ENCODE peak calls at places on chromosomes 11 and 22, in seven cellular contexts. B is GM23338, D is SK-N-SH, A is transverse colon, H is endothelial cell of umbilical vein, E is stomach, J is sigmoid colon. X is an unnamed sample.

GRCh38 chr22:49958462-49958921 is 2.1 kb upstream of the PIM3 start:
- DNase-seq in B (no peak), D (no peak), A (no peak), H (no peak), E (peak; percentile 26), J (peak; percentile 65), X (peak; percentile 76)

GRCh38 chr11:35593143-35593542 is 25.1 kb upstream of the FJX1 start:
- DNase-seq in B (peak; percentile 3), D (no peak), A (no peak), H (no peak), E (no peak), J (no peak), X (no peak)

GRCh38 chr11:72783144-72783910 is 10.5 kb downstream of the STARD10 start:
- DNase-seq in B (no peak), D (no peak), A (peak; percentile 56), H (no peak), E (no peak), J (no peak), X (no peak)

GRCh38 chr11:128288368-128288767 is 299.0 kb downstream of the ETS1 start:
- DNase-seq in B (no peak), D (no peak), A (no peak), H (no peak), E (no peak), J (no peak), X (no peak)

GRCh38 chr11:14118047-14118446 is 155.5 kb downstream of the SPON1 start:
- DNase-seq in B (no peak), D (no peak), A (no peak), H (no peak), E (no peak), J (no peak), X (no peak)

GRCh38 chr11:130861902-130862552 is 54.3 kb downstream of the SNX19 start:
- DNase-seq in B (peak; percentile 97), D (peak; percentile 87), A (peak; percentile 92), H (peak; percentile 84), E (peak; percentile 95), J (peak; percentile 95), X (peak; percentile 97)

GRCh38 chr11:28559497-28559896 is 451.3 kb downstream of the METTL15 start:
- DNase-seq in B (peak; percentile 49), D (no peak), A (no peak), H (no peak), E (no peak), J (no peak), X (no peak)

GRCh38 chr11:33942954-33943353 is 51.1 kb upstream of the LMO2 start:
- DNase-seq in B (no peak), D (no peak), A (no peak), H (peak; percentile 85), E (no peak), J (no peak), X (no peak)

GRCh38 chr11:12682730-12683500 is 8.7 kb downstream of the TEAD1 start:
- DNase-seq in B (no peak), D (no peak), A (no peak), H (no peak), E (no peak), J (no peak), X (no peak)

GRCh38 chr11:77026236-77026635 is 8.0 kb upstream of the B3GNT6 start:
- DNase-seq in B (no peak), D (no peak), A (no peak), H (no peak), E (no peak), J (no peak), X (no peak)

GRCh38 chr22:30033137-30033536 is 47.1 kb upstream of the HORMAD2 start:
- DNase-seq in B (no peak), D (no peak), A (no peak), H (no peak), E (no peak), J (no peak), X (no peak)

GRCh38 chr22:33896801-33897620 is 23.3 kb downstream of the LARGE1 start:
- DNase-seq in B (peak; percentile 84), D (peak; percentile 32), A (no peak), H (no peak), E (no peak), J (no peak), X (no peak)

GRCh38 chr11:612201-612960 is 3.4 kb downstream of the IRF7 start:
- DNase-seq in B (peak; percentile 63), D (no peak), A (peak; percentile 83), H (no peak), E (peak; percentile 76), J (no peak), X (no peak)

GRCh38 chr11:75802913-75803820 is 11.8 kb upstream of the UVRAG start:
- DNase-seq in B (peak; percentile 86), D (peak; percentile 79), A (peak; percentile 83), H (peak; percentile 84), E (peak; percentile 83), J (peak; percentile 88), X (peak; percentile 83)

GRCh38 chr22:36584666-36585065 is 55.7 kb upstream of the EIF3D start:
- DNase-seq in B (no peak), D (no peak), A (no peak), H (no peak), E (no peak), J (no peak), X (peak; percentile 60)

GRCh38 chr11:19903620-19904069 is 191.0 kb downstream of the NAV2 start:
- DNase-seq in B (peak; percentile 93), D (peak; percentile 59), A (peak; percentile 82), H (peak; percentile 74), E (peak; percentile 82), J (peak; percentile 87), X (no peak)

GRCh38 chr11:133619973-133620372 is 87.7 kb upstream of the OPCML start:
- DNase-seq in B (peak; percentile 29), D (peak; percentile 29), A (no peak), H (no peak), E (no peak), J (no peak), X (no peak)

GRCh38 chr11:61891331-61892084 is at the start of gene FADS3:
- DNase-seq in B (peak; percentile 94), D (peak; percentile 96), A (peak; percentile 90), H (peak; percentile 81), E (peak; percentile 91), J (peak; percentile 94), X (peak; percentile 94)
- TF ChIP-seq POLR2AphosphoS5 in B (peak; percentile 72), D (no peak), A (peak; percentile 4), H (peak; percentile 74), E (peak; percentile 28), J (peak; percentile 67), X (peak; percentile 78)

GRCh38 chr22:19271856-19272535 is 19.5 kb downstream of the CLTCL1 start:
- DNase-seq in B (no peak), D (no peak), A (no peak), H (no peak), E (no peak), J (no peak), X (no peak)

GRCh38 chr22:19266547-19267086 is 24.9 kb downstream of the CLTCL1 start:
- DNase-seq in B (no peak), D (no peak), A (no peak), H (no peak), E (no peak), J (no peak), X (no peak)

GRCh38 chr22:19271273-19271855 is 20.2 kb downstream of the CLTCL1 start:
- DNase-seq in B (no peak), D (no peak), A (no peak), H (no peak), E (no peak), J (no peak), X (no peak)

GRCh38 chr22:19275104-19275503 is 16.4 kb downstream of the CLTCL1 start:
- DNase-seq in B (no peak), D (no peak), A (no peak), H (no peak), E (no peak), J (no peak), X (no peak)

DNA sequence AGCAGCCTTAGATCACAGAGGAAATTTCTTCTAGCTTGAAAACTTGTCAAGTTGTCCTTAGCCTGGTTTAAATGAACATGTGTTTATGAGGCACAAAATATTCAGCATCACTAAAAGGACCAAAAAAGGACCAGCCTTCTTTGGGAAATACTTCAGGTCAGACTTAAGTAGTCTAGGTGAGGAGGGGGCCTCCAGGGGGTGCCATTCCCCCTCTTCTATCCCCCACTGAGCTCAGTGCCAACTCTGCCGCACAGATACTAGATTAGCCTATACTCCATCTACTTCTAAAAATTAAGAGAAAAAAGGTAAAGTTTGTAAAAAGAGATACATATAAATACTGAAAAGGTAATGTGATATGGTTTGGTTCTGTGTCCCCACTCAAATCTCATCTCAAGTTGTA is 20.6 kb downstream of the CLTCL1 start:
- DNase-seq in B (no peak), D (no peak), A (no peak), H (no peak), E (no peak), J (no peak), X (no peak)
- TF ChIP-seq POLR2AphosphoS5 in B (no peak), D (no peak), A (no peak), H (no peak), E (no peak), J (no peak), X (no peak)

GRCh38 chr22:32855023-32855756 is 53.7 kb downstream of the TIMP3 start:
- DNase-seq in B (no peak), D (no peak), A (no peak), H (no peak), E (no peak), J (no peak), X (no peak)

GRCh38 chr22:32852346-32853251 is 51.1 kb downstream of the TIMP3 start:
- DNase-seq in B (no peak), D (peak; percentile 37), A (no peak), H (no peak), E (no peak), J (peak; percentile 86), X (no peak)

GRCh38 chr22:32853662-32854061 is 52.2 kb downstream of the TIMP3 start:
- DNase-seq in B (no peak), D (no peak), A (no peak), H (no peak), E (no peak), J (no peak), X (no peak)

GRCh38 chr22:32850591-32851517 is 49.3 kb downstream of the TIMP3 start:
- DNase-seq in B (no peak), D (no peak), A (peak; percentile 63), H (no peak), E (peak; percentile 43), J (peak; percentile 97), X (no peak)

GRCh38 chr22:32854351-32854804 is 52.9 kb downstream of the TIMP3 start:
- DNase-seq in B (no peak), D (no peak), A (no peak), H (no peak), E (no peak), J (no peak), X (no peak)
- TF ChIP-seq POLR2AphosphoS5 in B (no peak), D (no peak), A (no peak), H (no peak), E (no peak), J (no peak), X (peak; percentile 63)

GRCh38 chr11:2931771-2932738 is 2.8 kb upstream of the PHLDA2 start:
- DNase-seq in B (no peak), D (peak; percentile 29), A (no peak), H (no peak), E (no peak), J (peak; percentile 64), X (peak; percentile 65)

GRCh38 chr11:2932850-2933251 is 3.6 kb upstream of the PHLDA2 start:
- DNase-seq in B (no peak), D (peak; percentile 25), A (no peak), H (peak; percentile 27), E (no peak), J (peak; percentile 60), X (peak; percentile 76)

GRCh38 chr11:2934057-2934550 is 4.9 kb upstream of the PHLDA2 start:
- DNase-seq in B (no peak), D (no peak), A (no peak), H (no peak), E (no peak), J (no peak), X (no peak)

GRCh38 chr11:2934611-2935239 is 5.5 kb upstream of the PHLDA2 start:
- DNase-seq in B (no peak), D (no peak), A (no peak), H (no peak), E (no peak), J (peak; percentile 57), X (peak; percentile 67)

GRCh38 chr11:2933376-2934056 is 4.3 kb upstream of the PHLDA2 start:
- DNase-seq in B (peak; percentile 37), D (peak; percentile 44), A (peak; percentile 70), H (peak; percentile 66), E (peak; percentile 84), J (peak; percentile 81), X (peak; percentile 91)
- TF ChIP-seq POLR2AphosphoS5 in B (no peak), D (no peak), A (peak; percentile 23), H (no peak), E (peak; percentile 44), J (no peak), X (peak; percentile 72)

X was measured in spleen.